ENCODE peak calls at places on chromosomes 11 and 22, in five cellular contexts. One of them, this sample, is unnamed.
A peak's percentile ranks its signal among the peaks of the same experiment; 100 is the strongest.

GRCh38 chr22:49986325-49986724 is 25.8 kb downstream of the PIM3 start:
- DNase-seq in activated naive CD8-positive, alpha-beta T cell treated with anti-CD3 and anti-CD28 coated beads, Interleukin-2, amount 50 U/mL, for 24 hours: no peak
- DNase-seq in NCI-H1417: no peak
- DNase-seq in NCI-H524 treated with DMSO at 0.1 percent for 48 hours: no peak
- DNase-seq in neural crest cell: no peak
- DNase-seq in this sample: no peak

GRCh38 chr11:45266693-45267451 is 19.3 kb downstream of the SYT13 start:
- DNase-seq in activated naive CD8-positive, alpha-beta T cell treated with anti-CD3 and anti-CD28 coated beads, Interleukin-2, amount 50 U/mL, for 24 hours: peak; percentile 45
- DNase-seq in NCI-H1417: no peak
- DNase-seq in NCI-H524 treated with DMSO at 0.1 percent for 48 hours: no peak
- DNase-seq in neural crest cell: peak; percentile 32
- DNase-seq in this sample: peak; percentile 48

GRCh38 chr11:102225689-102226562 is 91.4 kb upstream of the BIRC3 start:
- DNase-seq in activated naive CD8-positive, alpha-beta T cell treated with anti-CD3 and anti-CD28 coated beads, Interleukin-2, amount 50 U/mL, for 24 hours: no peak
- DNase-seq in NCI-H1417: no peak
- DNase-seq in NCI-H524 treated with DMSO at 0.1 percent for 48 hours: no peak
- DNase-seq in neural crest cell: no peak
- DNase-seq in this sample: no peak

GRCh38 chr11:111549869-111550203 is 9.3 kb downstream of the LAYN start:
- DNase-seq in activated naive CD8-positive, alpha-beta T cell treated with anti-CD3 and anti-CD28 coated beads, Interleukin-2, amount 50 U/mL, for 24 hours: no peak
- DNase-seq in NCI-H1417: no peak
- DNase-seq in NCI-H524 treated with DMSO at 0.1 percent for 48 hours: no peak
- DNase-seq in neural crest cell: no peak
- DNase-seq in this sample: no peak

GRCh38 chr22:46074771-46075551 is 75.4 kb upstream of the PPARA start:
- DNase-seq in activated naive CD8-positive, alpha-beta T cell treated with anti-CD3 and anti-CD28 coated beads, Interleukin-2, amount 50 U/mL, for 24 hours: no peak
- DNase-seq in NCI-H1417: no peak
- DNase-seq in NCI-H524 treated with DMSO at 0.1 percent for 48 hours: no peak
- DNase-seq in neural crest cell: no peak
- DNase-seq in this sample: no peak

GRCh38 chr11:4496555-4497248 is 14.3 kb downstream of the OR52K1 start:
- DNase-seq in activated naive CD8-positive, alpha-beta T cell treated with anti-CD3 and anti-CD28 coated beads, Interleukin-2, amount 50 U/mL, for 24 hours: no peak
- DNase-seq in NCI-H1417: no peak
- DNase-seq in NCI-H524 treated with DMSO at 0.1 percent for 48 hours: no peak
- DNase-seq in neural crest cell: no peak
- DNase-seq in this sample: no peak

GRCh38 chr22:39427751-39428596 is 28.4 kb downstream of the TAB1 start:
- DNase-seq in activated naive CD8-positive, alpha-beta T cell treated with anti-CD3 and anti-CD28 coated beads, Interleukin-2, amount 50 U/mL, for 24 hours: no peak
- DNase-seq in NCI-H1417: no peak
- DNase-seq in NCI-H524 treated with DMSO at 0.1 percent for 48 hours: no peak
- DNase-seq in neural crest cell: no peak
- DNase-seq in this sample: no peak

GRCh38 chr11:64297722-64298358 is 2.3 kb upstream of the CATSPERZ start:
- DNase-seq in activated naive CD8-positive, alpha-beta T cell treated with anti-CD3 and anti-CD28 coated beads, Interleukin-2, amount 50 U/mL, for 24 hours: no peak
- DNase-seq in NCI-H1417: no peak
- DNase-seq in NCI-H524 treated with DMSO at 0.1 percent for 48 hours: no peak
- DNase-seq in neural crest cell: no peak
- DNase-seq in this sample: no peak

GRCh38 chr11:26335903-26336302 is 4.0 kb downstream of the ANO3 start:
- DNase-seq in activated naive CD8-positive, alpha-beta T cell treated with anti-CD3 and anti-CD28 coated beads, Interleukin-2, amount 50 U/mL, for 24 hours: no peak
- DNase-seq in NCI-H1417: no peak
- DNase-seq in NCI-H524 treated with DMSO at 0.1 percent for 48 hours: peak; percentile 80
- DNase-seq in neural crest cell: no peak
- DNase-seq in this sample: no peak

GRCh38 chr11:10540546-10540914 is 457 bp downstream of the RNF141 start:
- DNase-seq in activated naive CD8-positive, alpha-beta T cell treated with anti-CD3 and anti-CD28 coated beads, Interleukin-2, amount 50 U/mL, for 24 hours: no peak
- DNase-seq in NCI-H1417: peak; percentile 80
- DNase-seq in NCI-H524 treated with DMSO at 0.1 percent for 48 hours: no peak
- DNase-seq in neural crest cell: no peak
- DNase-seq in this sample: no peak

GRCh38 chr11:130002352-130002845 is at the start of gene PRDM10:
- DNase-seq in activated naive CD8-positive, alpha-beta T cell treated with anti-CD3 and anti-CD28 coated beads, Interleukin-2, amount 50 U/mL, for 24 hours: peak; percentile 88
- DNase-seq in NCI-H1417: peak; percentile 99
- DNase-seq in NCI-H524 treated with DMSO at 0.1 percent for 48 hours: no peak
- DNase-seq in neural crest cell: peak; percentile 85
- DNase-seq in this sample: peak; percentile 92

GRCh38 chr11:64353101-64353738 is 5.7 kb upstream of the RPS6KA4 start:
- DNase-seq in activated naive CD8-positive, alpha-beta T cell treated with anti-CD3 and anti-CD28 coated beads, Interleukin-2, amount 50 U/mL, for 24 hours: no peak
- DNase-seq in NCI-H1417: peak; percentile 92
- DNase-seq in NCI-H524 treated with DMSO at 0.1 percent for 48 hours: no peak
- DNase-seq in neural crest cell: no peak
- DNase-seq in this sample: no peak

GRCh38 chr11:330694-331314 is 10.1 kb upstream of the IFITM3 start:
- DNase-seq in activated naive CD8-positive, alpha-beta T cell treated with anti-CD3 and anti-CD28 coated beads, Interleukin-2, amount 50 U/mL, for 24 hours: peak; percentile 55
- DNase-seq in NCI-H1417: no peak
- DNase-seq in NCI-H524 treated with DMSO at 0.1 percent for 48 hours: no peak
- DNase-seq in neural crest cell: no peak
- DNase-seq in this sample: peak; percentile 62

GRCh38 chr22:36763576-36763975 is 12.3 kb downstream of the IFT27 start:
- DNase-seq in activated naive CD8-positive, alpha-beta T cell treated with anti-CD3 and anti-CD28 coated beads, Interleukin-2, amount 50 U/mL, for 24 hours: no peak
- DNase-seq in NCI-H1417: no peak
- DNase-seq in NCI-H524 treated with DMSO at 0.1 percent for 48 hours: no peak
- DNase-seq in neural crest cell: no peak
- DNase-seq in this sample: no peak

GRCh38 chr22:17655289-17655688 is 16.7 kb downstream of the BCL2L13 start:
- DNase-seq in activated naive CD8-positive, alpha-beta T cell treated with anti-CD3 and anti-CD28 coated beads, Interleukin-2, amount 50 U/mL, for 24 hours: no peak
- DNase-seq in NCI-H1417: no peak
- DNase-seq in NCI-H524 treated with DMSO at 0.1 percent for 48 hours: no peak
- DNase-seq in neural crest cell: no peak
- DNase-seq in this sample: no peak

GRCh38 chr11:134837166-134837886 is 425.3 kb upstream of the B3GAT1 start:
- DNase-seq in activated naive CD8-positive, alpha-beta T cell treated with anti-CD3 and anti-CD28 coated beads, Interleukin-2, amount 50 U/mL, for 24 hours: no peak
- DNase-seq in NCI-H1417: no peak
- DNase-seq in NCI-H524 treated with DMSO at 0.1 percent for 48 hours: no peak
- DNase-seq in neural crest cell: no peak
- DNase-seq in this sample: no peak

GRCh38 chr22:32713737-32714457 is 87.6 kb upstream of the TIMP3 start:
- DNase-seq in activated naive CD8-positive, alpha-beta T cell treated with anti-CD3 and anti-CD28 coated beads, Interleukin-2, amount 50 U/mL, for 24 hours: no peak
- DNase-seq in NCI-H1417: no peak
- DNase-seq in NCI-H524 treated with DMSO at 0.1 percent for 48 hours: no peak
- DNase-seq in neural crest cell: no peak
- DNase-seq in this sample: no peak

GRCh38 chr11:123144707-123145106 is 50.3 kb downstream of the CLMP start:
- DNase-seq in activated naive CD8-positive, alpha-beta T cell treated with anti-CD3 and anti-CD28 coated beads, Interleukin-2, amount 50 U/mL, for 24 hours: no peak
- DNase-seq in NCI-H1417: no peak
- DNase-seq in NCI-H524 treated with DMSO at 0.1 percent for 48 hours: no peak
- DNase-seq in neural crest cell: no peak
- DNase-seq in this sample: no peak

GRCh38 chr11:115207166-115207591 is 297.0 kb downstream of the CADM1 start:
- DNase-seq in activated naive CD8-positive, alpha-beta T cell treated with anti-CD3 and anti-CD28 coated beads, Interleukin-2, amount 50 U/mL, for 24 hours: no peak
- DNase-seq in NCI-H1417: no peak
- DNase-seq in NCI-H524 treated with DMSO at 0.1 percent for 48 hours: no peak
- DNase-seq in neural crest cell: no peak
- DNase-seq in this sample: no peak

GRCh38 chr22:24433868-24434471 is 6.6 kb downstream of the ADORA2A start:
- DNase-seq in activated naive CD8-positive, alpha-beta T cell treated with anti-CD3 and anti-CD28 coated beads, Interleukin-2, amount 50 U/mL, for 24 hours: peak; percentile 62
- DNase-seq in NCI-H1417: no peak
- DNase-seq in NCI-H524 treated with DMSO at 0.1 percent for 48 hours: no peak
- DNase-seq in neural crest cell: no peak
- DNase-seq in this sample: peak; percentile 81

GRCh38 chr22:30375312-30375849 is 11.8 kb downstream of the RNF215 start:
- DNase-seq in activated naive CD8-positive, alpha-beta T cell treated with anti-CD3 and anti-CD28 coated beads, Interleukin-2, amount 50 U/mL, for 24 hours: no peak
- DNase-seq in NCI-H1417: no peak
- DNase-seq in NCI-H524 treated with DMSO at 0.1 percent for 48 hours: no peak
- DNase-seq in neural crest cell: no peak
- DNase-seq in this sample: no peak

GRCh38 chr11:15665368-15665871 is 550.7 kb downstream of the INSC start:
- DNase-seq in activated naive CD8-positive, alpha-beta T cell treated with anti-CD3 and anti-CD28 coated beads, Interleukin-2, amount 50 U/mL, for 24 hours: no peak
- DNase-seq in NCI-H1417: no peak
- DNase-seq in NCI-H524 treated with DMSO at 0.1 percent for 48 hours: no peak
- DNase-seq in neural crest cell: no peak
- DNase-seq in this sample: no peak

GRCh38 chr22:41989246-41989645 is 9.3 kb upstream of the WBP2NL start:
- DNase-seq in activated naive CD8-positive, alpha-beta T cell treated with anti-CD3 and anti-CD28 coated beads, Interleukin-2, amount 50 U/mL, for 24 hours: no peak
- DNase-seq in NCI-H1417: no peak
- DNase-seq in NCI-H524 treated with DMSO at 0.1 percent for 48 hours: no peak
- DNase-seq in neural crest cell: no peak
- DNase-seq in this sample: no peak

GRCh38 chr11:127866109-127866508 is 721.2 kb downstream of the ETS1 start:
- DNase-seq in activated naive CD8-positive, alpha-beta T cell treated with anti-CD3 and anti-CD28 coated beads, Interleukin-2, amount 50 U/mL, for 24 hours: no peak
- DNase-seq in NCI-H1417: no peak
- DNase-seq in NCI-H524 treated with DMSO at 0.1 percent for 48 hours: no peak
- DNase-seq in neural crest cell: no peak
- DNase-seq in this sample: no peak

GRCh38 chr22:44765571-44766285 is 13.4 kb downstream of the ARHGAP8 start:
- DNase-seq in activated naive CD8-positive, alpha-beta T cell treated with anti-CD3 and anti-CD28 coated beads, Interleukin-2, amount 50 U/mL, for 24 hours: no peak
- DNase-seq in NCI-H1417: no peak
- DNase-seq in NCI-H524 treated with DMSO at 0.1 percent for 48 hours: no peak
- DNase-seq in neural crest cell: no peak
- DNase-seq in this sample: no peak

GRCh38 chr11:75342966-75343870 is 8.2 kb downstream of the ARRB1 start:
- DNase-seq in activated naive CD8-positive, alpha-beta T cell treated with anti-CD3 and anti-CD28 coated beads, Interleukin-2, amount 50 U/mL, for 24 hours: no peak
- DNase-seq in NCI-H1417: peak; percentile 63
- DNase-seq in NCI-H524 treated with DMSO at 0.1 percent for 48 hours: peak; percentile 31
- DNase-seq in neural crest cell: no peak
- DNase-seq in this sample: no peak

GRCh38 chr22:20576445-20576816 is 69.0 kb downstream of the MED15 start:
- DNase-seq in activated naive CD8-positive, alpha-beta T cell treated with anti-CD3 and anti-CD28 coated beads, Interleukin-2, amount 50 U/mL, for 24 hours: no peak
- DNase-seq in NCI-H1417: no peak
- DNase-seq in NCI-H524 treated with DMSO at 0.1 percent for 48 hours: no peak
- DNase-seq in neural crest cell: no peak
- DNase-seq in this sample: no peak

GRCh38 chr11:44498524-44498923 is 66.9 kb upstream of the CD82 start:
- DNase-seq in activated naive CD8-positive, alpha-beta T cell treated with anti-CD3 and anti-CD28 coated beads, Interleukin-2, amount 50 U/mL, for 24 hours: no peak
- DNase-seq in NCI-H1417: no peak
- DNase-seq in NCI-H524 treated with DMSO at 0.1 percent for 48 hours: no peak
- DNase-seq in neural crest cell: no peak
- DNase-seq in this sample: no peak

GRCh38 chr11:64036081-64037026 is 623 bp downstream of the FLRT1 start:
- DNase-seq in activated naive CD8-positive, alpha-beta T cell treated with anti-CD3 and anti-CD28 coated beads, Interleukin-2, amount 50 U/mL, for 24 hours: peak; percentile 14
- DNase-seq in NCI-H1417: peak; percentile 78
- DNase-seq in NCI-H524 treated with DMSO at 0.1 percent for 48 hours: no peak
- DNase-seq in neural crest cell: no peak
- DNase-seq in this sample: no peak